ENCODE peak calls at places on chromosomes 11 and 22, in four cellular contexts. N, D, R and E are unnamed samples.

GRCh38 chr11:113974741-113975470 is at the start of gene HTR3A:
- DNase-seq in N (peak; percentile 78), D (no peak), R (no peak), E (no peak)

GRCh38 chr11:33724644-33725035 is 11.6 kb downstream of the CD59 start:
- DNase-seq in N (no peak), D (no peak), R (no peak), E (no peak)

GRCh38 chr22:31829505-31829904 is 75.7 kb downstream of the DEPDC5 start:
- DNase-seq in N (no peak), D (no peak), R (no peak), E (no peak)

GRCh38 chr22:50260801-50261614 is 475 bp downstream of the MAPK12 start:
- DNase-seq in N (peak; percentile 73), D (no peak), R (no peak), E (no peak)

GRCh38 chr22:17131686-17132085 is 10.5 kb upstream of the TMEM121B start:
- DNase-seq in N (peak; percentile 65), D (no peak), R (no peak), E (no peak)

GRCh38 chr11:35584321-35584720 is 33.9 kb upstream of the FJX1 start:
- DNase-seq in N (no peak), D (no peak), R (no peak), E (no peak)

GRCh38 chr22:17359501-17359900 is 9.8 kb upstream of the CECR2 start:
- DNase-seq in N (no peak), D (no peak), R (no peak), E (no peak)

GRCh38 chr11:43408277-43408676 is 49.6 kb downstream of the TTC17 start:
- DNase-seq in N (no peak), D (no peak), R (no peak), E (no peak)

GRCh38 chr11:128291043-128291442 is 296.3 kb downstream of the ETS1 start:
- DNase-seq in N (no peak), D (no peak), R (no peak), E (no peak)

GRCh38 chr22:40156001-40156516 is 21.7 kb upstream of the TNRC6B start:
- DNase-seq in N (no peak), D (no peak), R (no peak), E (no peak)